ENCODE peak calls at places on chromosomes 6 and 20, in four cellular contexts. O is endothelial cell, V is neural crest cell, G is AG04449. E is an unnamed sample.

GRCh38 chr6:56220078-56220477 is 27.3 kb downstream of the COL21A1 start:
- DNase-seq in V (no peak), G (no peak), O (no peak), E (no peak)

GRCh38 chr20:25316506-25317190 is 68.8 kb downstream of the PYGB start:
- DNase-seq in O (no peak), G (no peak), V (no peak), E (no peak)

GRCh38 chr6:161836643-161837448 is 563.0 kb upstream of the AGPAT4 start:
- DNase-seq in O (no peak), V (no peak), G (no peak), E (peak; percentile 8)

GRCh38 chr20:63863798-63864544 is 1.1 kb upstream of the TPD52L2 start:
- DNase-seq in O (peak; percentile 63), V (no peak), G (no peak), E (peak; percentile 90)

GRCh38 chr20:58614984-58615760 is 35.9 kb upstream of the STX16 start:
- DNase-seq in G (no peak), O (no peak), V (no peak), E (no peak)

GRCh38 chr6:165662671-165663282 is at the start of gene PDE10A:
- DNase-seq in G (no peak), V (peak; percentile 66), O (peak; percentile 61), E (peak; percentile 79)

GRCh38 chr6:111810321-111811235 is 62.7 kb downstream of the FYN start:
- DNase-seq in V (no peak), G (no peak), O (no peak), E (no peak)

GRCh38 chr20:64149809-64150560 is 14.3 kb upstream of the MYT1 start:
- DNase-seq in G (no peak), O (no peak), V (no peak), E (no peak)

GRCh38 chr6:26520088-26520839 is 17.9 kb upstream of the HMGN4 start:
- DNase-seq in V (no peak), O (no peak), G (no peak), E (no peak)

GRCh38 chr6:31763617-31763940 is 1.1 kb downstream of the SAPCD1 start:
- DNase-seq in G (no peak), O (no peak), V (no peak), E (no peak)

GRCh38 chr20:38498909-38499308 is 26.3 kb downstream of the RALGAPB start:
- DNase-seq in V (no peak), O (no peak), G (no peak), E (no peak)

GRCh38 chr20:59810376-59811187 is 122.9 kb downstream of the SYCP2 start:
- DNase-seq in G (no peak), O (no peak), V (no peak), E (no peak)

GRCh38 chr20:62819494-62820174 is 2.8 kb downstream of the COL9A3 start:
- DNase-seq in O (no peak), V (no peak), G (no peak), E (peak; percentile 51)

GRCh38 chr20:44745560-44746366 is at the start of gene KCNK15:
- DNase-seq in O (peak; percentile 30), V (peak; percentile 14), G (no peak), E (peak; percentile 38)

GRCh38 chr6:158018851-158019361 is 37.2 kb downstream of the SYNJ2 start:
- DNase-seq in G (no peak), O (no peak), V (no peak), E (no peak)

GRCh38 chr6:121597654-121598053 is 162.2 kb downstream of the GJA1 start:
- DNase-seq in V (no peak), O (no peak), G (no peak), E (no peak)

GRCh38 chr6:84074988-84075781 is 41.6 kb downstream of the MRAP2 start:
- DNase-seq in G (no peak), O (no peak), V (no peak), E (no peak)

GRCh38 chr6:1890071-1890470 is 280.4 kb downstream of the FOXC1 start:
- DNase-seq in V (no peak), G (no peak), O (no peak), E (no peak)

GRCh38 chr6:106918128-106918527 is 56.4 kb downstream of the CD24 start:
- DNase-seq in G (no peak), O (no peak), V (no peak), E (no peak)

GRCh38 chr20:19889011-19889953 is 127.9 kb upstream of the NAA20 start:
- DNase-seq in G (no peak), O (peak; percentile 20), V (no peak), E (no peak)

GRCh38 chr6:137219664-137220252 is 573 bp upstream of the IFNGR1 start:
- DNase-seq in V (no peak), G (no peak), O (no peak), E (no peak)

GRCh38 chr6:46263709-46264091 is 92.9 kb upstream of the ENPP5 start:
- DNase-seq in G (peak; percentile 12), V (no peak), O (no peak), E (no peak)

GRCh38 chr6:145483191-145483996 is 251.9 kb downstream of the EPM2A start:
- DNase-seq in O (no peak), G (no peak), V (no peak), E (no peak)

GRCh38 chr6:35687658-35688604 is 784 bp downstream of the FKBP5 start:
- DNase-seq in V (peak; percentile 40), G (no peak), O (peak; percentile 40), E (peak; percentile 75)

GRCh38 chr6:117352466-117353081 is 73.2 kb downstream of the ROS1 start:
- DNase-seq in O (no peak), V (no peak), G (no peak), E (peak; percentile 11)

GRCh38 chr6:68747110-68747509 is 112.0 kb downstream of the ADGRB3 start:
- DNase-seq in G (no peak), V (no peak), O (no peak), E (no peak)

GRCh38 chr6:127342946-127343752 is at the start of gene ECHDC1:
- DNase-seq in G (no peak), V (peak; percentile 53), O (peak; percentile 66), E (peak; percentile 43)

GRCh38 chr6:37788259-37788658 is 31.3 kb upstream of the ZFAND3 start:
- DNase-seq in V (no peak), O (no peak), G (no peak), E (no peak)

GRCh38 chr6:8187209-8187608 is 84.9 kb upstream of the EEF1E1 start:
- DNase-seq in G (no peak), V (no peak), O (no peak), E (no peak)

GRCh38 chr6:137912813-137913212 is 45.8 kb downstream of the TNFAIP3 start:
- DNase-seq in G (no peak), O (no peak), V (no peak), E (no peak)

GRCh38 chr20:60990647-60991046 is 261.4 kb upstream of the CDH4 start:
- DNase-seq in G (no peak), O (no peak), V (no peak), E (no peak)

GRCh38 chr6:42405025-42405424 is 46.7 kb downstream of the TRERF1 start:
- DNase-seq in G (peak; percentile 23), O (no peak), V (no peak), E (no peak)

GRCh38 chr6:89941031-89941775 is 46.9 kb downstream of the GJA10 start:
- DNase-seq in V (peak; percentile 20), G (no peak), O (no peak), E (peak; percentile 52)

GRCh38 chr6:89942601-89943000 is 48.3 kb downstream of the GJA10 start:
- DNase-seq in G (no peak), O (no peak), V (no peak), E (no peak)

GRCh38 chr6:89944181-89944755 is 50.0 kb downstream of the GJA10 start:
- DNase-seq in O (no peak), V (no peak), G (no peak), E (no peak)

GRCh38 chr6:89941847-89942497 is 47.7 kb downstream of the GJA10 start:
- DNase-seq in V (no peak), G (no peak), O (no peak), E (no peak)

GRCh38 chr6:89944826-89945407 is 50.6 kb downstream of the GJA10 start:
- DNase-seq in G (no peak), V (no peak), O (no peak), E (no peak)
- TF ChIP-seq CTCF in G (peak; percentile 21), V (peak; percentile 61), O (peak; percentile 74), E (no peak)

GRCh38 chr6:131378874-131379273 is 194.2 kb upstream of the ARG1 start:
- DNase-seq in O (no peak), G (no peak), V (no peak), E (no peak)
- TF ChIP-seq CTCF in O (no peak), G (no peak), V (no peak), E (no peak)

GRCh38 chr20:46087161-46087560 is 2.6 kb downstream of the NCOA5 start:
- DNase-seq in V (no peak), O (no peak), G (no peak), E (no peak)

GRCh38 chr20:46089338-46090094 is at the start of gene NCOA5:
- DNase-seq in V (peak; percentile 91), O (peak; percentile 95), G (peak; percentile 78), E (peak; percentile 99)

GRCh38 chr20:46089076-46089337 is 755 bp downstream of the NCOA5 start:
- DNase-seq in V (no peak), O (no peak), G (no peak), E (no peak)

GRCh38 chr20:46090095-46090388 is 280 bp upstream of the NCOA5 start:
- DNase-seq in V (no peak), O (no peak), G (no peak), E (no peak)

DNA sequence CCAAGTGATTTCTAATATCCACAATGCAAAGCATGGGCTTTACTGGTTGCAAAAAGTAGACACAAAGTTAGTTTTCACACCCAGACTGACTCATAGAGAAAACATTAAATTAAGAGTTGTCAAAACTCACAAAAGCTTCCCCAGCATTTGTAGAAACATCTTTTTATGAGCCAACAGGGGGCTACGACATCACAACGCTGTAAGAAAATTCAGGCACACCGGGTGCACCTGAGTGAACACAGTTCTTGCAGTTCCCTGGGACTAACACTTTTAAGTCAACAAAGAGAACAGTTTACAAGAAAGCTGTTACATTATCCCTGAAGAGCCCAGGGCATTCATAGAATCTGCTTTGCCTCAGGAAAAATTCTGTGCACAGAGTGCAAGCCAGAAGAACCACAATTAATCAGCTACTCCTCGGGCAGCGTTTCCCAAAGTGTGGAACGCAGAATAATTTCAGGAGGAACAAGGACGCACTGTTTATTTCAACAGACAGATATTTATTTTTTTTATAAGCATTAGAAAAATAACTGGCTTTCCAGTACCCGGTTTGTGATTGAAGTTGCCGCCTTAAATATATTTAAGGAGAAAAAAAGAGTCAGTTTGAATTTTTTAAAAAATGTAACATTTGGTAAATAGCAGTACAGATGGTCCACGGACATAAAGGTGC is 1.2 kb downstream of the NCOA5 start:
- DNase-seq in V (no peak), G (no peak), O (no peak), E (peak; percentile 23)
- TF ChIP-seq CTCF in V (no peak), G (no peak), O (no peak), E (no peak)

DNA sequence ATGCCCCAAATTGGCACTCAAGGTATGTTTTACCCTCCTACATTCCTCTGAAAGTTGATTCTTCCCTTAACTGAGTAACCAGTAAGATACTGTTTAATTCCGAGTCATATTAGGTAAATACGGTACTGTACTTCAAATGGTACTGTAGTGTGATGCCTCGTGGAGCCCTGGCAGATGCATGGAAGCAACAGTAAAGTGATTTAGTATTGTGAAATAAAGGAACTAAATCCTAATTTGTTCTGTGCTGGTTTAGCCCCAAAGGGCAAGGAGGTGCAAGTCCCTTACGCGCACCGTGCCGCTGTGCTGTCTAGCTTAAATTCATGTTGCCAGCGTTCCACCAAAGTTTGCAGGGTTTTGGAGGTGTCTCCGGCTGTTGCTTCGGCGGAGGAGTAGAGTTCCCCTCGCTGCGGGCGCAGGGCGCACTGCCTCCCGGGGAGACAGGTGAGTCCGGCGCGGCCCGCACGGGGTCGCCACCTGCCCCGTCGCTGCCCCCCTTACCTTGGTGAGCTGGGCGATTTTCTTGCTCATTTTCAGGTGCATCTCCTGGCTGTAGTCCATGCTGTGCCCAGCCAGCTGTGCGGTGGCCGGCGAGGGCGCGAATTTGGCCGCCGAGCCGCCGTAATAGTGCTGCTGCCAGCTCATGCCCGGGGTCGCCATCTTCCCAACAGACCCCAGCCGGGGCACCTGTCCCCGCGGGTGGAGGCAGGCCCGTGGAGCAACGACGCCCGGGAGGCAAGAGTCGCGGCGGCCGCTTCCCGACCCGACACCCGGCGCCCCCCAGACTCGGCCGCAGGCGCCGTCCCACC is 618 bp downstream of the FAM184A start:
- DNase-seq in G (no peak), O (peak; percentile 41), V (peak; percentile 7), E (peak; percentile 74)
- TF ChIP-seq CTCF in G (no peak), O (no peak), V (peak; percentile 42), E (peak; percentile 41)